ENCODE peak calls at places on chromosomes 11 and 22, in ten cellular contexts. K is fibroblast of mammary gland; U is activated T-cell treated with anti-CD3 and anti-CD28 coated beads, Interleukin-2, amount 50 U/mL, for 48 hours; P is Right ventricle myocardium superior; A is stimulated activated CD4-positive, alpha-beta T cell treated with anti-CD3 and anti-CD28 coated beads, Interleukin-2, amount 100 ng/mL, for 24 hours; C is hippocampal formation; F is NCI-H187 treated with DMSO at 0.1 percent for 48 hours; T is left lobe of liver; D is nephron progenitor cell; S is neural progenitor cell. Q is an unnamed sample.

GRCh38 chr11:73171762-73172161 is 29.6 kb upstream of the FCHSD2 start:
- DNase-seq in K (peak; percentile 31), U (no peak), P (no peak), A (no peak), C (no peak), F (no peak), T (no peak), D (no peak), S (no peak), Q (no peak)

GRCh38 chr11:126161146-126161458 is 50.3 kb downstream of the RPUSD4 start:
- DNase-seq in K (no peak), U (no peak), P (no peak), A (no peak), C (no peak), F (no peak), T (no peak), D (no peak), S (no peak), Q (no peak)

GRCh38 chr11:78140392-78141077 is 1.1 kb upstream of the ALG8 start:
- DNase-seq in K (peak; percentile 14), U (peak; percentile 25), P (no peak), A (no peak), C (no peak), F (no peak), T (no peak), D (peak; percentile 9), S (no peak), Q (no peak)

GRCh38 chr22:17965538-17966402 is 58.6 kb downstream of the MICAL3 start:
- DNase-seq in K (no peak), U (no peak), P (no peak), A (no peak), C (no peak), F (no peak), T (no peak), D (no peak), S (no peak), Q (no peak)

GRCh38 chr11:10604340-10604748 is 35.9 kb upstream of the LYVE1 start:
- DNase-seq in K (peak; percentile 27), U (no peak), P (peak; percentile 82), A (no peak), C (no peak), F (no peak), T (no peak), D (no peak), S (no peak), Q (peak; percentile 41)

GRCh38 chr11:12066799-12067508 is 43.4 kb upstream of the MICAL2 start:
- DNase-seq in K (no peak), U (no peak), P (peak; percentile 54), A (no peak), C (no peak), F (peak; percentile 67), T (no peak), D (peak; percentile 54), S (peak; percentile 48), Q (peak; percentile 62)

GRCh38 chr22:30606455-30607299 is at the start of gene TCN2:
- DNase-seq in K (peak; percentile 84), U (peak; percentile 59), P (peak; percentile 81), A (peak; percentile 33), C (peak; percentile 76), F (peak; percentile 41), T (peak; percentile 80), D (peak; percentile 55), S (peak; percentile 96), Q (peak; percentile 52)

GRCh38 chr11:84465040-84465439 is 1162.1 kb downstream of the DLG2 start:
- DNase-seq in K (peak; percentile 18), U (no peak), P (no peak), A (no peak), C (no peak), F (peak; percentile 17), T (no peak), D (no peak), S (no peak), Q (no peak)

GRCh38 chr11:92311616-92312449 is 87.2 kb downstream of the FAT3 start:
- DNase-seq in K (no peak), U (no peak), P (no peak), A (no peak), C (no peak), F (no peak), T (no peak), D (no peak), S (peak; percentile 39), Q (no peak)

GRCh38 chr11:116725434-116726221 is 47.2 kb downstream of the BUD13 start:
- DNase-seq in K (peak; percentile 55), U (no peak), P (no peak), A (no peak), C (no peak), F (no peak), T (peak; percentile 88), D (peak; percentile 27), S (peak; percentile 28), Q (no peak)

GRCh38 chr22:25572708-25573161 is 8.3 kb downstream of the GRK3 start:
- DNase-seq in K (no peak), U (no peak), P (no peak), A (no peak), C (no peak), F (no peak), T (no peak), D (no peak), S (no peak), Q (no peak)

GRCh38 chr11:6875761-6876160 is 664 bp upstream of the OR10A4 start:
- DNase-seq in K (no peak), U (no peak), P (no peak), A (no peak), C (no peak), F (no peak), T (no peak), D (no peak), S (no peak), Q (no peak)

GRCh38 chr11:132961453-132961852 is 570.8 kb downstream of the OPCML start:
- DNase-seq in K (no peak), U (no peak), P (no peak), A (no peak), C (no peak), F (no peak), T (no peak), D (no peak), S (no peak), Q (no peak)

GRCh38 chr11:18633256-18634139 is 644 bp downstream of the SPTY2D1 start:
- DNase-seq in K (peak; percentile 66), U (peak; percentile 24), P (no peak), A (peak; percentile 43), C (no peak), F (no peak), T (no peak), D (peak; percentile 16), S (no peak), Q (peak; percentile 21)

GRCh38 chr11:106076421-106076922 is 675 bp downstream of the KBTBD3 start:
- DNase-seq in K (no peak), U (peak; percentile 25), P (no peak), A (no peak), C (no peak), F (no peak), T (peak; percentile 47), D (peak; percentile 6), S (peak; percentile 12), Q (peak; percentile 28)

GRCh38 chr11:31248768-31249167 is 120.8 kb downstream of the DCDC1 start:
- DNase-seq in K (no peak), U (no peak), P (no peak), A (no peak), C (no peak), F (no peak), T (no peak), D (no peak), S (no peak), Q (no peak)

GRCh38 chr22:49021097-49021925 is 806.4 kb downstream of the BRD1 start:
- DNase-seq in K (no peak), U (no peak), P (no peak), A (no peak), C (no peak), F (no peak), T (no peak), D (no peak), S (no peak), Q (no peak)

GRCh38 chr11:21396351-21397008 is 727.1 kb downstream of the NELL1 start:
- DNase-seq in K (no peak), U (no peak), P (no peak), A (no peak), C (no peak), F (no peak), T (no peak), D (no peak), S (no peak), Q (no peak)

GRCh38 chr22:24355574-24355973 is 71.8 kb upstream of the ADORA2A start:
- DNase-seq in K (no peak), U (no peak), P (no peak), A (no peak), C (no peak), F (no peak), T (no peak), D (no peak), S (no peak), Q (no peak)

GRCh38 chr22:40364431-40364830 is 6.0 kb upstream of the SGSM3 start:
- DNase-seq in K (no peak), U (no peak), P (no peak), A (no peak), C (no peak), F (no peak), T (no peak), D (no peak), S (no peak), Q (no peak)

GRCh38 chr11:85787809-85788805 is 22.8 kb downstream of the SYTL2 start:
- DNase-seq in K (no peak), U (no peak), P (no peak), A (no peak), C (no peak), F (no peak), T (no peak), D (no peak), S (no peak), Q (no peak)

GRCh38 chr11:43988040-43988793 is 45.8 kb downstream of the C11orf96 start:
- DNase-seq in K (peak; percentile 80), U (no peak), P (no peak), A (no peak), C (no peak), F (no peak), T (no peak), D (no peak), S (no peak), Q (no peak)

GRCh38 chr11:31262761-31263160 is 106.8 kb downstream of the DCDC1 start:
- DNase-seq in K (peak; percentile 6), U (no peak), P (no peak), A (no peak), C (no peak), F (no peak), T (no peak), D (no peak), S (no peak), Q (no peak)

GRCh38 chr22:42492323-42492690 is 27.3 kb downstream of the RRP7A start:
- DNase-seq in K (no peak), U (no peak), P (no peak), A (no peak), C (no peak), F (no peak), T (no peak), D (no peak), S (no peak), Q (no peak)

GRCh38 chr22:50025993-50026392 is 13.4 kb upstream of the IL17REL start:
- DNase-seq in K (no peak), U (no peak), P (peak; percentile 19), A (no peak), C (no peak), F (no peak), T (no peak), D (no peak), S (no peak), Q (no peak)

GRCh38 chr11:122764691-122765090 is 73.6 kb upstream of the CRTAM start:
- DNase-seq in K (no peak), U (no peak), P (no peak), A (no peak), C (no peak), F (no peak), T (no peak), D (no peak), S (no peak), Q (no peak)

GRCh38 chr11:33899383-33900037 is 7.6 kb upstream of the LMO2 start:
- DNase-seq in K (peak; percentile 83), U (no peak), P (peak; percentile 84), A (no peak), C (peak; percentile 61), F (no peak), T (no peak), D (no peak), S (peak; percentile 29), Q (peak; percentile 76)

GRCh38 chr11:65438257-65439151 is 15.9 kb downstream of the NEAT1 start:
- DNase-seq in K (peak; percentile 51), U (no peak), P (no peak), A (no peak), C (no peak), F (no peak), T (no peak), D (no peak), S (no peak), Q (no peak)